ENCODE peak calls at places on chromosomes 12 and 14, in six cellular contexts. One of them, this sample, is unnamed.

GRCh38 chr12:105980048-105980447 is 158.7 kb downstream of the NUAK1 start:
- DNase-seq in PC-3: no peak
- DNase-seq in HCT116: no peak
- DNase-seq in RWPE1: no peak
- DNase-seq in lower lobe of right lung: no peak
- DNase-seq in neural crest cell: no peak
- DNase-seq in this sample: no peak

GRCh38 chr12:102917026-102917787 is at the start of gene PAH:
- DNase-seq in RWPE1: no peak
- DNase-seq in PC-3: no peak
- DNase-seq in neural crest cell: no peak
- DNase-seq in lower lobe of right lung: peak
- DNase-seq in HCT116: no peak
- DNase-seq in this sample: no peak

GRCh38 chr14:64074961-64075619 is 219.1 kb downstream of the ESR2 start:
- DNase-seq in HCT116: no peak
- DNase-seq in PC-3: peak
- DNase-seq in neural crest cell: no peak
- DNase-seq in lower lobe of right lung: no peak
- DNase-seq in RWPE1: peak
- DNase-seq in this sample: peak

GRCh38 chr14:46574236-46574970 is 77.2 kb downstream of the RPL10L start:
- DNase-seq in RWPE1: peak
- DNase-seq in HCT116: no peak
- DNase-seq in PC-3: peak
- DNase-seq in lower lobe of right lung: no peak
- DNase-seq in neural crest cell: no peak
- DNase-seq in this sample: peak

GRCh38 chr12:12786716-12787601 is 1.5 kb downstream of the APOLD1 start:
- DNase-seq in neural crest cell: peak
- DNase-seq in lower lobe of right lung: peak
- DNase-seq in HCT116: no peak
- DNase-seq in PC-3: peak
- DNase-seq in RWPE1: peak
- DNase-seq in this sample: peak

GRCh38 chr14:74941676-74942097 is 13.7 kb downstream of the PGF start:
- DNase-seq in HCT116: no peak
- DNase-seq in lower lobe of right lung: peak
- DNase-seq in RWPE1: no peak
- DNase-seq in PC-3: no peak
- DNase-seq in neural crest cell: no peak
- DNase-seq in this sample: peak

GRCh38 chr14:99982449-99983250 is 82.6 kb upstream of the EVL start:
- DNase-seq in PC-3: peak
- DNase-seq in RWPE1: peak
- DNase-seq in neural crest cell: peak
- DNase-seq in HCT116: peak
- DNase-seq in lower lobe of right lung: no peak
- DNase-seq in this sample: peak

GRCh38 chr14:73776194-73776537 is 62.0 kb upstream of the PNMA1 start:
- DNase-seq in PC-3: no peak
- DNase-seq in lower lobe of right lung: no peak
- DNase-seq in RWPE1: no peak
- DNase-seq in neural crest cell: no peak
- DNase-seq in HCT116: no peak
- DNase-seq in this sample: no peak

GRCh38 chr14:99511421-99512109 is 30.4 kb downstream of the CCNK start:
- DNase-seq in PC-3: no peak
- DNase-seq in RWPE1: no peak
- DNase-seq in lower lobe of right lung: no peak
- DNase-seq in HCT116: no peak
- DNase-seq in neural crest cell: no peak
- DNase-seq in this sample: no peak

GRCh38 chr14:67641902-67642749 is 22.4 kb downstream of the ARG2 start:
- DNase-seq in RWPE1: no peak
- DNase-seq in lower lobe of right lung: no peak
- DNase-seq in HCT116: no peak
- DNase-seq in PC-3: no peak
- DNase-seq in neural crest cell: no peak
- DNase-seq in this sample: no peak

GRCh38 chr12:124463341-124463861 is 104.0 kb downstream of the NCOR2 start:
- DNase-seq in HCT116: no peak
- DNase-seq in RWPE1: no peak
- DNase-seq in lower lobe of right lung: peak
- DNase-seq in PC-3: no peak
- DNase-seq in neural crest cell: no peak
- DNase-seq in this sample: no peak

GRCh38 chr14:60090864-60091519 is 731 bp upstream of the PCNX4 start:
- DNase-seq in lower lobe of right lung: peak
- DNase-seq in PC-3: peak
- DNase-seq in RWPE1: peak
- DNase-seq in neural crest cell: no peak
- DNase-seq in HCT116: peak
- DNase-seq in this sample: peak

GRCh38 chr14:74793506-74794155 is 30.5 kb downstream of the YLPM1 start:
- DNase-seq in lower lobe of right lung: no peak
- DNase-seq in neural crest cell: no peak
- DNase-seq in HCT116: no peak
- DNase-seq in RWPE1: no peak
- DNase-seq in PC-3: peak
- DNase-seq in this sample: no peak

GRCh38 chr12:122862872-122863701 is 27.8 kb downstream of the HIP1R start:
- DNase-seq in HCT116: no peak
- DNase-seq in PC-3: peak
- DNase-seq in lower lobe of right lung: peak
- DNase-seq in neural crest cell: no peak
- DNase-seq in RWPE1: no peak
- DNase-seq in this sample: no peak

GRCh38 chr14:77605392-77605978 is 11.0 kb downstream of the SPTLC2 start:
- DNase-seq in HCT116: no peak
- DNase-seq in RWPE1: no peak
- DNase-seq in PC-3: no peak
- DNase-seq in neural crest cell: no peak
- DNase-seq in lower lobe of right lung: no peak
- DNase-seq in this sample: no peak
- TF ChIP-seq CTCF in HCT116: no peak
- TF ChIP-seq CTCF in RWPE1: no peak
- TF ChIP-seq CTCF in PC-3: no peak
- TF ChIP-seq CTCF in neural crest cell: no peak
- TF ChIP-seq CTCF in lower lobe of right lung: no peak
- TF ChIP-seq CTCF in this sample: no peak

GRCh38 chr12:52220456-52220855 is 12.6 kb upstream of the KRT7 start:
- DNase-seq in lower lobe of right lung: no peak
- DNase-seq in neural crest cell: no peak
- DNase-seq in HCT116: no peak
- DNase-seq in RWPE1: no peak
- DNase-seq in PC-3: no peak
- DNase-seq in this sample: no peak

GRCh38 chr12:52221912-52222457 is 11.1 kb upstream of the KRT7 start:
- DNase-seq in HCT116: peak
- DNase-seq in neural crest cell: peak
- DNase-seq in PC-3: peak
- DNase-seq in lower lobe of right lung: no peak
- DNase-seq in RWPE1: no peak
- DNase-seq in this sample: peak

GRCh38 chr12:52224154-52224553 is 8.9 kb upstream of the KRT7 start:
- DNase-seq in lower lobe of right lung: no peak
- DNase-seq in PC-3: peak
- DNase-seq in HCT116: no peak
- DNase-seq in RWPE1: no peak
- DNase-seq in neural crest cell: no peak
- DNase-seq in this sample: no peak

GRCh38 chr12:52223411-52224039 is 9.5 kb upstream of the KRT7 start:
- DNase-seq in PC-3: peak
- DNase-seq in neural crest cell: no peak
- DNase-seq in HCT116: no peak
- DNase-seq in lower lobe of right lung: no peak
- DNase-seq in RWPE1: no peak
- DNase-seq in this sample: no peak

DNA sequence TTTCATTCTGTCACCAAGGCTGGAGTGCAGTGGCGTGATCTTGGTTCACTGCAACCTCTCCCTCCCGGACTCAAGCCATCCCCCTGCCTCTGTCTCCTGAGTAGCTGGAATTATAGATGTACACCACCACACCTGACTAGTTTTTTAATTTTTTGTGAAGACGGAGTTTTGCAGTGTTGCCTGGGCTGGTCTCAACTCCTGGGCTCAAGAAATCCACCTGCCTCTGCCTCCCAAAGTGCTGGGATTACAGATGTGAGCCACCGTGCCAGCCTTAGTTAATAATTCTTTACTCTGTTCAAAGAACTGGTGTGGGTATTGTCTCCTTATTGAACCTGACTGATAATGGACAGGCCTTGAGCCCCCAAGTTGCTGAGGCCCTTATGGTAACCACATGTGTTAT is 10.4 kb upstream of the KRT7 start:
- DNase-seq in HCT116: no peak
- DNase-seq in neural crest cell: no peak
- DNase-seq in PC-3: no peak
- DNase-seq in RWPE1: no peak
- DNase-seq in lower lobe of right lung: no peak
- DNase-seq in this sample: no peak
- TF ChIP-seq CTCF in HCT116: no peak
- TF ChIP-seq CTCF in neural crest cell: no peak
- TF ChIP-seq CTCF in PC-3: no peak
- TF ChIP-seq CTCF in RWPE1: no peak
- TF ChIP-seq CTCF in lower lobe of right lung: no peak
- TF ChIP-seq CTCF in this sample: no peak

DNA sequence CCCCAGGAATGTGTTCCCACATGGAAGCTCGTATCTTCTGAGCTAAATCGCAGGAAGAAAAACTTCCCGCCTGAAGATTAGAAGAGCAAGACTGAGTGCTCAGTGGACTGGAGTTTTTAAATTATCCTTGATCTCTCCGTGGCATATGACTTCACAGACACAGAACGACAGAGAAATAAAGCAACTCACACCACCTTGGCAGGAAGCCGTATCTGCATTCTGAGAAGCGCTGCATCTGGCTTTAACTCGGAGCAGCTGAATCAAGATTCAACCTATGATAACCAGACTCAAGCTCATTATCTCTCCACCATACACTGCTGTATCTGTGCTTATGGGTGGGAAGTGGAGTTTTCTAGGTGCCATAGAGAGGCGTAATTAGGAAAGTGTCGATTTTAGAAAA is 1482.7 kb downstream of the AACS start:
- DNase-seq in lower lobe of right lung: no peak
- DNase-seq in RWPE1: no peak
- DNase-seq in HCT116: no peak
- DNase-seq in neural crest cell: no peak
- DNase-seq in PC-3: no peak
- DNase-seq in this sample: no peak
- TF ChIP-seq CTCF in lower lobe of right lung: no peak
- TF ChIP-seq CTCF in RWPE1: no peak
- TF ChIP-seq CTCF in HCT116: no peak
- TF ChIP-seq CTCF in neural crest cell: no peak
- TF ChIP-seq CTCF in PC-3: no peak
- TF ChIP-seq CTCF in this sample: no peak

GRCh38 chr14:103432627-103433026 is 47.4 kb downstream of the MARK3 start:
- DNase-seq in neural crest cell: no peak
- DNase-seq in PC-3: no peak
- DNase-seq in HCT116: no peak
- DNase-seq in lower lobe of right lung: no peak
- DNase-seq in RWPE1: no peak
- DNase-seq in this sample: no peak

GRCh38 chr14:103427485-103428443 is 42.5 kb downstream of the MARK3 start:
- DNase-seq in neural crest cell: no peak
- DNase-seq in RWPE1: no peak
- DNase-seq in PC-3: peak
- DNase-seq in lower lobe of right lung: no peak
- DNase-seq in HCT116: no peak
- DNase-seq in this sample: peak

GRCh38 chr14:103422981-103423600 is 37.9 kb downstream of the MARK3 start:
- DNase-seq in RWPE1: no peak
- DNase-seq in lower lobe of right lung: no peak
- DNase-seq in PC-3: no peak
- DNase-seq in neural crest cell: no peak
- DNase-seq in HCT116: no peak
- DNase-seq in this sample: no peak

GRCh38 chr14:103433902-103434563 is 48.8 kb downstream of the MARK3 start:
- DNase-seq in PC-3: no peak
- DNase-seq in RWPE1: no peak
- DNase-seq in HCT116: no peak
- DNase-seq in neural crest cell: no peak
- DNase-seq in lower lobe of right lung: no peak
- DNase-seq in this sample: no peak

DNA sequence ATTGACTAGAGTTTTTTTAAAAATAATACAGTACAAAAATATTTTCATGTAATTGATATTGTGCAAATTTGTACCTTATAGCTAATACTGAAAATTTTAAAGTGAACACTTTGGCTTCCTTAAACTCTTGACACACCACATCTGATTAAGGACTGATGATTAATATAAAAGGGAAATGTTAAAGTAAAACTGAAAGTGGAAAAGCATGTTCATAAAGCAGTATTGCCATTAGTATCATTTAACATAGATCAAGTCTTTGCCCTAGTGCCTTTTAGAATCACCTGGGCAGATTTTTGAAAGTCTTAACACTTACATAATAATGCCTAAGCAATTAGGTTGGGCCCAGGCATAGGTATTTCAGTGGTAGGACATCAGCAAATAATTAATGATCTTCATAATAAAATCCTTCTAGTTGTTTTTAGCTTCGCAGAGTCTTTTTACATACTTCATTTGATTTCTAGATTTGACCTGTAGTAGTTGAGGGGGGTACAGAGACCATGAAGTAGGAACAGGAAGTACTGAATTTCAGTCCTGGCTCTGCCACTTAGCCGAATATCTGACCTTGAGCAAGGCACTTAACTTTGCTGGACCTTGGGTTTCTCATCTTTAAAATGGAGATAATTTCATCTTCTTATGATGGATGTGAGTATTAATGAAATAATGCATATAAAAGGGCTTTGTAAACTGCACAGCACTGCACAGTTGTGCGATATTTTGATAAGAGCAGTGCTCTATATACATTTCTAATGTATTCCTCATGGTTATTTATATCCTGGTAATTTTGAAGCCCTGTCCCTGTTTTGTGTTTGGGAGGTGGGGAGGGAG is 43.7 kb downstream of the MARK3 start:
- DNase-seq in PC-3: no peak
- DNase-seq in neural crest cell: no peak
- DNase-seq in RWPE1: no peak
- DNase-seq in lower lobe of right lung: no peak
- DNase-seq in HCT116: no peak
- DNase-seq in this sample: no peak
- TF ChIP-seq CTCF in PC-3: no peak
- TF ChIP-seq CTCF in neural crest cell: no peak
- TF ChIP-seq CTCF in RWPE1: no peak
- TF ChIP-seq CTCF in lower lobe of right lung: no peak
- TF ChIP-seq CTCF in HCT116: no peak
- TF ChIP-seq CTCF in this sample: no peak

GRCh38 chr12:82216475-82216874 is 141.7 kb downstream of the CCDC59 start:
- DNase-seq in lower lobe of right lung: no peak
- DNase-seq in RWPE1: no peak
- DNase-seq in HCT116: no peak
- DNase-seq in PC-3: no peak
- DNase-seq in neural crest cell: no peak
- DNase-seq in this sample: no peak
- TF ChIP-seq CTCF in lower lobe of right lung: no peak
- TF ChIP-seq CTCF in RWPE1: no peak
- TF ChIP-seq CTCF in HCT116: no peak
- TF ChIP-seq CTCF in PC-3: no peak
- TF ChIP-seq CTCF in neural crest cell: no peak
- TF ChIP-seq CTCF in this sample: no peak

This sample was measured in bronchial epithelial cell.